ENCODE peak calls at places on chromosome 4, in six cellular contexts. P is endodermal cell, D is mesenchymal stem cell, Z is neural progenitor cell, W is fibroblast of lung, L is HCT116. K is an unnamed sample.

GRCh38 chr4:6641164-6641970 is 882 bp downstream of the MRFAP1 start:
- DNase-seq in L (no peak), W (peak; percentile 56), D (peak; percentile 64), P (peak; percentile 64), Z (peak; percentile 59), K (peak; percentile 81)

GRCh38 chr4:17785858-17786257 is 4.4 kb upstream of the FAM184B start:
- DNase-seq in Z (no peak), P (no peak), W (no peak), L (no peak), D (no peak), K (no peak)

GRCh38 chr4:128823025-128823661 is 13.6 kb downstream of the JADE1 start:
- DNase-seq in L (peak; percentile 21), Z (no peak), P (no peak), D (peak; percentile 84), W (peak; percentile 97), K (peak; percentile 85)

GRCh38 chr4:22850055-22850454 is 157.3 kb downstream of the GBA3 start:
- DNase-seq in W (no peak), D (no peak), L (no peak), Z (no peak), P (no peak), K (no peak)

GRCh38 chr4:98516441-98517323 is 141.7 kb downstream of the TSPAN5 start:
- DNase-seq in W (peak; percentile 73), L (no peak), D (peak; percentile 55), Z (no peak), P (no peak), K (no peak)

GRCh38 chr4:47239649-47240048 is 208.3 kb downstream of the GABRB1 start:
- DNase-seq in L (no peak), P (no peak), D (no peak), Z (no peak), W (no peak), K (no peak)

GRCh38 chr4:8053688-8054449 is 104.7 kb downstream of the ABLIM2 start:
- DNase-seq in P (no peak), W (no peak), Z (no peak), D (no peak), L (no peak), K (no peak)

GRCh38 chr4:107828315-107828714 is 3.6 kb downstream of the SGMS2 start:
- DNase-seq in L (no peak), Z (no peak), D (no peak), W (no peak), P (no peak), K (no peak)

GRCh38 chr4:73776363-73776762 is 36.0 kb downstream of the CXCL8 start:
- DNase-seq in W (peak; percentile 91), D (peak; percentile 51), L (no peak), Z (no peak), P (no peak), K (peak; percentile 92)

GRCh38 chr4:174629265-174629664 is 107.0 kb upstream of the HPGD start:
- DNase-seq in P (no peak), Z (no peak), D (peak; percentile 12), L (no peak), W (peak; percentile 7), K (no peak)

GRCh38 chr4:130025701-130026100 is 929.7 kb downstream of the C4orf33 start:
- DNase-seq in L (no peak), D (no peak), Z (no peak), P (no peak), W (no peak), K (no peak)

GRCh38 chr4:109041463-109041862 is 261.0 kb downstream of the COL25A1 start:
- DNase-seq in D (peak; percentile 45), Z (no peak), P (no peak), W (peak; percentile 84), L (no peak), K (peak; percentile 32)

GRCh38 chr4:165364452-165365080 is 14.2 kb upstream of the CPE start:
- DNase-seq in Z (no peak), P (no peak), D (peak; percentile 51), W (peak; percentile 36), L (no peak), K (no peak)

GRCh38 chr4:5125326-5125725 is 74.0 kb downstream of the STK32B start:
- DNase-seq in Z (no peak), L (no peak), P (no peak), W (no peak), D (no peak), K (no peak)

GRCh38 chr4:182449186-182449880 is 206.1 kb downstream of the TENM3 start:
- DNase-seq in W (peak; percentile 68), Z (peak; percentile 87), P (no peak), D (peak; percentile 8), L (no peak), K (no peak)

GRCh38 chr4:110793890-110794588 is 171.2 kb upstream of the PITX2 start:
- DNase-seq in D (peak; percentile 36), W (no peak), L (no peak), P (peak; percentile 88), Z (peak; percentile 83), K (no peak)

GRCh38 chr4:168859888-168860694 is 150.0 kb downstream of the CBR4 start:
- DNase-seq in D (no peak), P (no peak), L (no peak), W (peak; percentile 81), Z (peak; percentile 33), K (no peak)

GRCh38 chr4:173334891-173335754 is 965 bp upstream of the HMGB2 start:
- DNase-seq in W (peak; percentile 79), P (peak; percentile 95), Z (peak; percentile 96), L (peak; percentile 79), D (peak; percentile 85), K (peak; percentile 84)

GRCh38 chr4:10184501-10184938 is 67.9 kb upstream of the WDR1 start:
- DNase-seq in L (no peak), Z (no peak), P (no peak), W (no peak), D (no peak), K (no peak)
- H3K4me1 ChIP-seq in L (no peaks in the 10 kb centered on the region), Z (no peaks in the 10 kb centered on the region), P (peaks cover 5% of the 10 kb centered on the region), W (no peaks in the 10 kb centered on the region), D (no peaks in the 10 kb centered on the region), K (peaks cover 32% of the 10 kb centered on the region)

DNA sequence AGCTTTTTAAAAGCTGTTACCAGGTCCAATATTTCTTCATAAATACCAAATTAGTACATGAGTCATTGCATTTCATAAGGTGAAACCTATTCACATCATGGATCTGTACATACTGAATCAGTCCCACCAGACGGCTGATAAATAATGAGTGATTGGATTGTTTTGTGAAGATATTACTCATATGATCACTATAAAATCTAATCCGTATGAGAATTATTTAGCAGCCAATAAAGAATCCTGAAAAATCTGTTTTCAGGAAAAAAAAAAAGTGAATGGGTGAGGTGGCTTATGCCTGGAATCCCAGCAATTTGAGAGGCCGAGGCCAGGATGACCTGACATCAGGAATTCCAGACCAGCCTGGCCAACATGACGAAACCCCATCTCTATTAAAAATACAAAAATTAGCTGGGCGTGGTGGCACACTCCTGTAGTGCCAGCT is 438.1 kb downstream of the INPP4B start:
- DNase-seq in D (no peak), L (no peak), W (peak; percentile 83), Z (no peak), P (no peak), K (peak; percentile 56)
- H3K9ac ChIP-seq in D (peak overlapping the region; percentile 7), L (peak overlapping the region; percentile 29), W (no peak overlapping the region), Z (no peak overlapping the region), P (no peak overlapping the region), K (no peak overlapping the region)

GRCh38 chr4:1309261-1310010 is 19.7 kb downstream of the MAEA start:
- DNase-seq in L (no peak), W (peak; percentile 94), Z (peak; percentile 96), D (peak; percentile 96), P (peak; percentile 98), K (peak; percentile 95)

GRCh38 chr4:1305261-1305711 is 15.6 kb downstream of the MAEA start:
- DNase-seq in P (no peak), L (peak; percentile 75), D (no peak), Z (no peak), W (no peak), K (no peak)

GRCh38 chr4:1305781-1306455 is 16.2 kb downstream of the MAEA start:
- DNase-seq in D (no peak), W (no peak), P (peak; percentile 41), L (peak; percentile 33), Z (no peak), K (no peak)

GRCh38 chr4:1310031-1310795 is 20.5 kb downstream of the MAEA start:
- DNase-seq in P (peak; percentile 38), D (no peak), W (no peak), Z (no peak), L (no peak), K (no peak)

DNA sequence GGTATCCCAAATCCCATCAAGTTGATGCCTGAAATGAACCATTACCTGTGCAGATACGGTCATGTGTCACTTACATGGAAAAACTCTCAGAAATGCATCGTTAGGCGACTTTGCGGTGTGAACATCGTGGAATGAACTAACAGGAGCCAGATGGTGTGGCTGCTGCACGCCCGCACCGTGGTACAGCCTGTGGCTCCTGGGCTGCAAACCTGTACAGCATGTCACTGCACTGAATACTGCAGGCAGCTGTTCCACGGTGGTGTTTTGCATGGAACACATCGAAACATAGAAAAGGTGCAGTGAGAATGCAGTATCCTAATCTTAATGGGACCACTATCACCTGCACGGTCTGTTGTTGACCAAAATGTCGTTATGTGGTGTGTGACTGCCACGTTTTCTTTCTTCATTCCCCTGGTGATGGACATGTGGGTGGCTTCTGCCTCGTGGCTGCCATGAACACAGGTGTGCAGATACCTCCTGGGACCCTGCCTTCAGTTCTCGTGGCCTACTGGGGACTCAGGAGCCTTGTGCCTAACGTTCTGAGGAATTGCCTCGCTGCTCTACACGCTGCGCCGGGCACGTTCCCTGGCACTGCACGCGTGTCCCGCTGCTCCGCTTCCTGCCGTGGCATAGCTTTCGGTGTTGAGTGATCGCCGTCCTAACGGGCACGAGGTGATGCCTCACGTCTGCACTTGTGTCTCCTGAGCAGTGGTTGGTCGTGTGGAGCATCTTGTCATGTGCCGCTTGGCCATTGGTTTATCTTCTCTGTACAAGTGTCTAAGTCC is 18.5 kb downstream of the MAEA start:
- DNase-seq in Z (no peak), W (no peak), L (no peak), D (no peak), P (no peak), K (no peak)
- H3K4me3 ChIP-seq in Z (no peak overlapping the region), W (no peak overlapping the region), L (no peak overlapping the region), D (no peak overlapping the region), P (peak overlapping the region; percentile 77), K (peak overlapping the region; percentile 82)

GRCh38 chr4:102554988-102555387 is 53.8 kb downstream of the NFKB1 start:
- DNase-seq in L (no peak), D (no peak), W (no peak), Z (no peak), P (no peak), K (no peak)

GRCh38 chr4:102554482-102554881 is 53.3 kb downstream of the NFKB1 start:
- DNase-seq in Z (peak; percentile 16), P (peak; percentile 55), L (no peak), W (peak; percentile 80), D (peak; percentile 71), K (no peak)

GRCh38 chr4:102552781-102553180 is 51.6 kb downstream of the NFKB1 start:
- DNase-seq in W (peak; percentile 30), Z (no peak), P (no peak), L (no peak), D (no peak), K (peak; percentile 31)

GRCh38 chr4:102551946-102552575 is 50.9 kb downstream of the NFKB1 start:
- DNase-seq in D (no peak), W (no peak), P (no peak), L (no peak), Z (no peak), K (peak; percentile 51)

DNA sequence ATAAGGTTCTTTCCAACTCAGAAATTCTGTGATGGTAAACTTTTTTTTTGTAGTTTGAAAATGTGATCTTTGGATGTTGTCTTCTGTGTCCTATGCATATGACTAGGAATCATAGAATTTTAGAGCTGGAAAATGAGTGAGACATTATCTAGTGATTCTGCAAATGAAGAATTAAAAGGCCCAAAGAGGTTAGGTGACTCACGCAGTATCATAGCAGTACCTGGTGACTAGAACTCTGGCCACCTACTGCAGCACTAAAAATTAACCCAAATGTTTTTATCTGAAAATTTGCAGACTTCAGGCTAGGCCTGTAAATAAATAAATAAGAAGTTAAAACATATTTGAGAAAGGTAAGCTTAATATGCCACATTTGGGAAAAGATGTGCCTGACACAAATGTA is 52.8 kb downstream of the NFKB1 start:
- DNase-seq in W (peak; percentile 36), Z (no peak), D (no peak), L (no peak), P (no peak), K (no peak)
- H3K4me1 ChIP-seq in W (peaks cover 2% of the 10 kb centered on the region), Z (peaks cover 16% of the 10 kb centered on the region), D (peaks cover 2% of the 10 kb centered on the region), L (no peaks in the 10 kb centered on the region), P (peaks cover 7% of the 10 kb centered on the region), K (peaks cover 10% of the 10 kb centered on the region)